ENCODE peak calls at places on chromosomes 7 and 10, in nine cellular contexts. R, Y, V, H, F, J, U, E and B are unnamed samples.
A peak's percentile ranks its signal among the peaks of the same experiment; 100 is the strongest.

GRCh38 chr10:21754410-21755011 is 220.5 kb downstream of the MLLT10 start:
- DNase-seq in R (peak; percentile 28), U (no peak), F (no peak), Y (no peak), J (no peak), E (no peak), V (no peak), H (no peak), B (no peak)

GRCh38 chr10:110513949-110514348 is 16.2 kb downstream of the DUSP5 start:
- DNase-seq in E (no peak), R (no peak), U (peak; percentile 16), Y (no peak), H (no peak), V (no peak), J (no peak), F (no peak), B (no peak)

GRCh38 chr7:43193061-43193460 is 80.6 kb downstream of the HECW1 start:
- DNase-seq in E (no peak), Y (no peak), J (no peak), V (no peak), F (no peak), H (no peak), R (no peak), U (no peak), B (no peak)

GRCh38 chr10:101310528-101311439 is 43.2 kb upstream of the BTRC start:
- DNase-seq in R (no peak), H (no peak), J (no peak), F (no peak), U (no peak), V (no peak), Y (no peak), E (peak; percentile 89), B (no peak)

GRCh38 chr7:50335795-50336754 is 31.6 kb downstream of the IKZF1 start:
- DNase-seq in H (no peak), V (peak; percentile 68), Y (no peak), U (no peak), R (no peak), J (no peak), F (peak; percentile 73), E (peak; percentile 43), B (peak; percentile 66)

GRCh38 chr10:95536017-95536416 is 25.2 kb downstream of the SORBS1 start:
- DNase-seq in F (no peak), Y (no peak), V (peak; percentile 28), U (no peak), H (no peak), E (no peak), R (peak; percentile 38), J (no peak), B (no peak)

GRCh38 chr7:75617634-75618234 is 121.0 kb downstream of the HIP1 start:
- DNase-seq in R (peak; percentile 69), J (no peak), U (peak; percentile 84), Y (no peak), V (peak; percentile 45), F (peak; percentile 9), H (no peak), E (no peak), B (peak; percentile 62)

GRCh38 chr7:102169651-102170416 is 116.8 kb upstream of the SH2B2 start:
- DNase-seq in J (no peak), V (no peak), E (no peak), R (peak; percentile 73), Y (no peak), U (no peak), H (peak; percentile 37), F (no peak), B (no peak)

GRCh38 chr10:114869500-114869899 is 47.9 kb downstream of the FHIP2A start:
- DNase-seq in H (peak; percentile 87), V (no peak), R (peak; percentile 88), J (peak; percentile 38), U (no peak), E (no peak), Y (no peak), F (no peak), B (no peak)

GRCh38 chr7:130918129-130919052 is 184.4 kb upstream of the KLF14 start:
- DNase-seq in J (no peak), H (peak; percentile 53), R (no peak), E (no peak), V (no peak), F (no peak), U (no peak), Y (no peak), B (no peak)
- H3K4me3 ChIP-seq in J (no peak overlapping the region), H (peak overlapping the region; percentile 23), R (no peak overlapping the region), E (no peak overlapping the region), V (peak overlapping the region; percentile 33), F (peak overlapping the region; percentile 67), U (no peak overlapping the region), Y (peak overlapping the region; percentile 18), B (no peak overlapping the region)

GRCh38 chr10:99523251-99523773 is 9.4 kb upstream of the NKX2-3 start:
- DNase-seq in H (no peak), V (peak; percentile 26), U (no peak), F (no peak), J (no peak), Y (no peak), E (peak; percentile 88), R (no peak), B (no peak)
- H3K4me3 ChIP-seq in H (no peak overlapping the region), V (peak overlapping the region; percentile 34), U (no peak overlapping the region), F (no peak overlapping the region), J (no peak overlapping the region), Y (peak overlapping the region; percentile 13), E (no peak overlapping the region), R (no peak overlapping the region), B (no peak overlapping the region)

GRCh38 chr10:26860542-26861325 is at the start of gene ABI1:
- DNase-seq in R (peak; percentile 99), F (peak; percentile 96), U (peak; percentile 99), V (peak; percentile 98), J (peak; percentile 98), Y (peak; percentile 77), H (peak; percentile 98), E (peak; percentile 99), B (peak; percentile 99)

GRCh38 chr10:26863677-26864076 is 2.9 kb upstream of the ABI1 start:
- DNase-seq in F (no peak), H (no peak), Y (no peak), R (no peak), J (no peak), U (no peak), V (no peak), E (no peak), B (no peak)

GRCh38 chr10:26859241-26860025 is 1.3 kb downstream of the ABI1 start:
- DNase-seq in Y (no peak), V (no peak), H (peak; percentile 38), R (peak; percentile 25), J (no peak), E (peak; percentile 20), F (no peak), U (no peak), B (no peak)

GRCh38 chr10:26860026-26860541 is 674 bp downstream of the ABI1 start:
- DNase-seq in V (peak; percentile 56), J (peak; percentile 11), F (peak; percentile 58), Y (peak; percentile 33), H (peak; percentile 65), R (peak; percentile 76), U (peak; percentile 87), E (peak; percentile 65), B (peak; percentile 57)

GRCh38 chr10:26861326-26861998 is 704 bp upstream of the ABI1 start:
- DNase-seq in E (no peak), V (no peak), Y (no peak), H (no peak), F (no peak), U (no peak), J (no peak), R (no peak), B (no peak)
- H3K4me3 ChIP-seq in E (no peak overlapping the region), V (peak overlapping the region; percentile 74), Y (peak overlapping the region; percentile 31), H (no peak overlapping the region), F (peak overlapping the region; percentile 71), U (peak overlapping the region; percentile 17), J (peak overlapping the region; percentile 1), R (peak overlapping the region; percentile 41), B (no peak overlapping the region)

GRCh38 chr10:14241196-14241595 is 89.5 kb downstream of the FRMD4A start:
- DNase-seq in E (no peak), H (no peak), V (no peak), R (no peak), Y (no peak), F (no peak), U (no peak), J (no peak), B (no peak)
- H3K4me3 ChIP-seq in E (no peak overlapping the region), H (no peak overlapping the region), V (no peak overlapping the region), R (no peak overlapping the region), Y (no peak overlapping the region), F (no peak overlapping the region), U (no peak overlapping the region), J (no peak overlapping the region), B (no peak overlapping the region)

GRCh38 chr7:30463400-30464145 is 15.0 kb downstream of the NOD1 start:
- DNase-seq in V (no peak), E (no peak), U (no peak), R (peak; percentile 56), F (no peak), J (no peak), H (no peak), Y (no peak), B (no peak)
- H3K4me3 ChIP-seq in V (no peak overlapping the region), E (no peak overlapping the region), U (no peak overlapping the region), R (no peak overlapping the region), F (no peak overlapping the region), J (no peak overlapping the region), H (no peak overlapping the region), Y (no peak overlapping the region), B (no peak overlapping the region)

GRCh38 chr10:28676297-28676967 is 889 bp upstream of the BAMBI start:
- DNase-seq in V (peak; percentile 13), F (no peak), Y (no peak), H (no peak), R (no peak), J (no peak), U (peak; percentile 80), E (peak; percentile 97), B (no peak)
- H3K4me3 ChIP-seq in V (peak overlapping the region; percentile 67), F (peak overlapping the region; percentile 0), Y (peak overlapping the region; percentile 99), H (peak overlapping the region; percentile 28), R (peak overlapping the region; percentile 55), J (peak overlapping the region; percentile 36), U (peak overlapping the region; percentile 46), E (peak overlapping the region; percentile 36), B (no peak overlapping the region)

GRCh38 chr10:133515471-133515870 is 11.7 kb upstream of the CYP2E1 start:
- DNase-seq in U (no peak), E (no peak), V (no peak), F (no peak), J (no peak), R (no peak), Y (no peak), H (no peak), B (no peak)
- H3K4me3 ChIP-seq in U (no peak overlapping the region), E (no peak overlapping the region), V (no peak overlapping the region), F (no peak overlapping the region), J (no peak overlapping the region), R (no peak overlapping the region), Y (no peak overlapping the region), H (no peak overlapping the region), B (no peak overlapping the region)